ENCODE peak calls at places on chromosomes 4 and X, in ten cellular contexts. S is fibroblast of pulmonary artery; A is caudate nucleus; I is psoas muscle; O is activated CD4-positive, alpha-beta T cell treated with anti-CD3 and anti-CD28 coated beads for 1 hour; U is activated naive CD8-positive, alpha-beta T cell treated with anti-CD3 and anti-CD28 coated beads, Interleukin-2, amount 50 U/mL, for 16 hours; K is nephron progenitor cell; W is GM06990; P is right atrium auricular region; G is IMR-90. R is an unnamed sample.

GRCh38 chr4:140755811-140756291 is 334 bp downstream of the TBC1D9 start:
- DNase-seq in S (peak; percentile 54), A (no peak), I (peak; percentile 72), O (no peak), U (no peak), K (peak; percentile 75), W (peak; percentile 75), P (peak; percentile 61), G (peak; percentile 46), R (peak; percentile 64)

GRCh38 chr4:80526697-80527096 is 191.2 kb downstream of the CFAP299 start:
- DNase-seq in S (no peak), A (no peak), I (no peak), O (no peak), U (no peak), K (no peak), W (no peak), P (no peak), G (no peak), R (no peak)

GRCh38 chr4:73895201-73896177 is 26.3 kb downstream of the CXCL1 start:
- DNase-seq in S (peak; percentile 66), A (no peak), I (no peak), O (no peak), U (no peak), K (no peak), W (no peak), P (no peak), G (peak; percentile 42), R (no peak)

GRCh38 chr4:148261861-148262260 is 180.4 kb downstream of the NR3C2 start:
- DNase-seq in S (no peak), A (no peak), I (no peak), O (no peak), U (no peak), K (no peak), W (no peak), P (no peak), G (peak; percentile 1), R (no peak)

GRCh38 chrX:39577206-39577605 is 520.6 kb downstream of the BCOR start:
- DNase-seq in S (no peak), A (no peak), I (no peak), O (no peak), U (no peak), K (no peak), W (no peak), P (no peak), G (no peak), R (no peak)

GRCh38 chrX:143633530-143634372 is 2.1 kb downstream of the SLITRK4 start:
- DNase-seq in S (no peak), A (no peak), I (peak; percentile 53), O (no peak), U (no peak), K (peak; percentile 44), W (no peak), P (no peak), G (no peak), R (peak; percentile 10)

GRCh38 chrX:112359906-112360305 is 277.3 kb upstream of the TRPC5 start:
- DNase-seq in S (no peak), A (no peak), I (no peak), O (no peak), U (no peak), K (no peak), W (no peak), P (no peak), G (peak; percentile 70), R (no peak)

GRCh38 chr4:15809058-15809457 is 30.9 kb downstream of the CD38 start:
- DNase-seq in S (no peak), A (no peak), I (no peak), O (no peak), U (no peak), K (no peak), W (peak; percentile 31), P (no peak), G (no peak), R (peak; percentile 31)

GRCh38 chr4:169765845-169766244 is 8.1 kb upstream of the HPF1 start:
- DNase-seq in S (no peak), A (no peak), I (no peak), O (no peak), U (no peak), K (no peak), W (no peak), P (no peak), G (no peak), R (no peak)

GRCh38 chr4:39541987-39542632 is 14.9 kb upstream of the UGDH start:
- DNase-seq in S (no peak), A (no peak), I (no peak), O (no peak), U (no peak), K (no peak), W (no peak), P (no peak), G (no peak), R (no peak)

GRCh38 chr4:1406416-1406945 is at the start of gene NKX1-1:
- DNase-seq in S (no peak), A (no peak), I (no peak), O (no peak), U (no peak), K (no peak), W (no peak), P (no peak), G (no peak), R (no peak)

GRCh38 chr4:176939445-176939844 is 146.7 kb upstream of the VEGFC start:
- DNase-seq in S (peak; percentile 34), A (no peak), I (no peak), O (no peak), U (no peak), K (no peak), W (no peak), P (no peak), G (peak; percentile 81), R (no peak)

GRCh38 chrX:129606918-129607317 is 47.8 kb downstream of the APLN start:
- DNase-seq in S (peak; percentile 61), A (peak; percentile 1), I (no peak), O (peak; percentile 18), U (peak; percentile 21), K (peak; percentile 77), W (no peak), P (peak; percentile 62), G (peak; percentile 36), R (peak; percentile 72)

GRCh38 chr4:21775703-21776102 is 172.9 kb downstream of the KCNIP4 start:
- DNase-seq in S (no peak), A (no peak), I (no peak), O (no peak), U (no peak), K (no peak), W (no peak), P (no peak), G (no peak), R (no peak)

GRCh38 chrX:41300758-41301437 is 33.1 kb upstream of the DDX3X start:
- DNase-seq in S (peak; percentile 28), A (no peak), I (no peak), O (no peak), U (no peak), K (no peak), W (no peak), P (no peak), G (peak; percentile 72), R (no peak)

GRCh38 chr4:73705056-73705432 is 35.3 kb upstream of the CXCL8 start:
- DNase-seq in S (peak; percentile 68), A (no peak), I (no peak), O (no peak), U (no peak), K (no peak), W (no peak), P (no peak), G (peak; percentile 81), R (no peak)

GRCh38 chrX:3271485-3272186 is 74.8 kb downstream of the MXRA5 start:
- DNase-seq in S (peak; percentile 77), A (no peak), I (no peak), O (no peak), U (no peak), K (no peak), W (no peak), P (no peak), G (peak; percentile 74), R (no peak)

GRCh38 chr4:75696551-75696950 is 23.3 kb upstream of the G3BP2 start:
- DNase-seq in S (no peak), A (no peak), I (no peak), O (no peak), U (no peak), K (no peak), W (no peak), P (no peak), G (no peak), R (no peak)

GRCh38 chr4:26299254-26299882 is 21.4 kb upstream of the RBPJ start:
- DNase-seq in S (no peak), A (no peak), I (no peak), O (no peak), U (no peak), K (no peak), W (peak; percentile 44), P (no peak), G (no peak), R (peak; percentile 48)

GRCh38 chr4:166501941-166502382 is 628.9 kb downstream of the TLL1 start:
- DNase-seq in S (peak; percentile 55), A (no peak), I (no peak), O (no peak), U (no peak), K (peak; percentile 53), W (peak; percentile 9), P (no peak), G (no peak), R (peak; percentile 10)

GRCh38 chr4:59571805-59572430 is 1628.2 kb upstream of the ADGRL3 start:
- DNase-seq in S (no peak), A (no peak), I (no peak), O (no peak), U (no peak), K (no peak), W (no peak), P (no peak), G (no peak), R (no peak)

GRCh38 chr4:101953949-101954348 is 163.4 kb downstream of the BANK1 start:
- DNase-seq in S (peak; percentile 73), A (no peak), I (no peak), O (no peak), U (no peak), K (peak; percentile 11), W (no peak), P (no peak), G (peak; percentile 45), R (no peak)

GRCh38 chr4:72314869-72315268 is 254.2 kb downstream of the ADAMTS3 start:
- DNase-seq in S (peak; percentile 94), A (no peak), I (no peak), O (no peak), U (no peak), K (no peak), W (no peak), P (no peak), G (peak; percentile 76), R (no peak)

GRCh38 chr4:112767386-112767785 is 130.4 kb downstream of the LARP7 start:
- DNase-seq in S (no peak), A (no peak), I (no peak), O (no peak), U (no peak), K (no peak), W (no peak), P (no peak), G (no peak), R (no peak)